ENCODE peak calls at places on chromosomes 6 and 20, in eight cellular contexts. One of them, this sample, is unnamed.

GRCh38 chr20:52083627-52084232 is 107.8 kb downstream of the ZFP64 start:
- DNase-seq in HT1080: peak; percentile 12
- DNase-seq in NCI-H1092: peak; percentile 21
- DNase-seq in anterior cingulate cortex: peak; percentile 5
- DNase-seq in activated T-cell treated with anti-CD3 and anti-CD28 coated beads for 1 hour: no peak
- DNase-seq in NCI-H1105: peak; percentile 19
- DNase-seq in activated naive CD4-positive, alpha-beta T cell: no peak
- DNase-seq in ELF-1: peak; percentile 33
- DNase-seq in this sample: peak; percentile 31

GRCh38 chr20:56445130-56445529 is 23.3 kb upstream of the RTF2 start:
- DNase-seq in HT1080: no peak
- DNase-seq in NCI-H1092: no peak
- DNase-seq in anterior cingulate cortex: no peak
- DNase-seq in activated T-cell treated with anti-CD3 and anti-CD28 coated beads for 1 hour: no peak
- DNase-seq in NCI-H1105: no peak
- DNase-seq in activated naive CD4-positive, alpha-beta T cell: no peak
- DNase-seq in ELF-1: no peak
- DNase-seq in this sample: no peak

GRCh38 chr6:3610896-3611295 is 140.6 kb downstream of the PXDC1 start:
- DNase-seq in HT1080: no peak
- DNase-seq in NCI-H1092: no peak
- DNase-seq in anterior cingulate cortex: no peak
- DNase-seq in activated T-cell treated with anti-CD3 and anti-CD28 coated beads for 1 hour: no peak
- DNase-seq in NCI-H1105: no peak
- DNase-seq in activated naive CD4-positive, alpha-beta T cell: no peak
- DNase-seq in ELF-1: no peak
- DNase-seq in this sample: no peak

GRCh38 chr6:40774932-40775331 is 187.8 kb upstream of the LRFN2 start:
- DNase-seq in HT1080: no peak
- DNase-seq in NCI-H1092: no peak
- DNase-seq in anterior cingulate cortex: no peak
- DNase-seq in activated T-cell treated with anti-CD3 and anti-CD28 coated beads for 1 hour: no peak
- DNase-seq in NCI-H1105: no peak
- DNase-seq in activated naive CD4-positive, alpha-beta T cell: no peak
- DNase-seq in ELF-1: no peak
- DNase-seq in this sample: no peak

GRCh38 chr6:6639572-6639971 is 51.1 kb downstream of the LY86 start:
- DNase-seq in HT1080: no peak
- DNase-seq in NCI-H1092: no peak
- DNase-seq in anterior cingulate cortex: no peak
- DNase-seq in activated T-cell treated with anti-CD3 and anti-CD28 coated beads for 1 hour: no peak
- DNase-seq in NCI-H1105: no peak
- DNase-seq in activated naive CD4-positive, alpha-beta T cell: no peak
- DNase-seq in ELF-1: no peak
- DNase-seq in this sample: no peak

GRCh38 chr6:134029495-134030455 is 22.6 kb downstream of the SLC2A12 start:
- DNase-seq in HT1080: peak; percentile 32
- DNase-seq in NCI-H1092: no peak
- DNase-seq in anterior cingulate cortex: no peak
- DNase-seq in activated T-cell treated with anti-CD3 and anti-CD28 coated beads for 1 hour: no peak
- DNase-seq in NCI-H1105: no peak
- DNase-seq in activated naive CD4-positive, alpha-beta T cell: no peak
- DNase-seq in ELF-1: no peak
- DNase-seq in this sample: no peak

GRCh38 chr6:23980965-23981364 is 145.1 kb upstream of the NRSN1 start:
- DNase-seq in HT1080: peak; percentile 22
- DNase-seq in NCI-H1092: no peak
- DNase-seq in anterior cingulate cortex: no peak
- DNase-seq in activated T-cell treated with anti-CD3 and anti-CD28 coated beads for 1 hour: no peak
- DNase-seq in NCI-H1105: no peak
- DNase-seq in activated naive CD4-positive, alpha-beta T cell: no peak
- DNase-seq in ELF-1: no peak
- DNase-seq in this sample: no peak

GRCh38 chr6:77466055-77467028 is 3.1 kb upstream of the HTR1B start:
- DNase-seq in HT1080: peak; percentile 54
- DNase-seq in NCI-H1092: no peak
- DNase-seq in anterior cingulate cortex: no peak
- DNase-seq in activated T-cell treated with anti-CD3 and anti-CD28 coated beads for 1 hour: no peak
- DNase-seq in NCI-H1105: no peak
- DNase-seq in activated naive CD4-positive, alpha-beta T cell: no peak
- DNase-seq in ELF-1: peak; percentile 73
- DNase-seq in this sample: no peak

GRCh38 chr6:101296184-101296583 is 97.3 kb upstream of the GRIK2 start:
- DNase-seq in HT1080: no peak
- DNase-seq in NCI-H1092: peak; percentile 45
- DNase-seq in anterior cingulate cortex: no peak
- DNase-seq in activated T-cell treated with anti-CD3 and anti-CD28 coated beads for 1 hour: no peak
- DNase-seq in NCI-H1105: no peak
- DNase-seq in activated naive CD4-positive, alpha-beta T cell: no peak
- DNase-seq in ELF-1: no peak
- DNase-seq in this sample: no peak

GRCh38 chr6:26273673-26274595 is 91.1 kb upstream of the BTN3A2 start:
- DNase-seq in HT1080: no peak
- DNase-seq in NCI-H1092: no peak
- DNase-seq in anterior cingulate cortex: no peak
- DNase-seq in activated T-cell treated with anti-CD3 and anti-CD28 coated beads for 1 hour: no peak
- DNase-seq in NCI-H1105: no peak
- DNase-seq in activated naive CD4-positive, alpha-beta T cell: no peak
- DNase-seq in ELF-1: no peak
- DNase-seq in this sample: no peak

GRCh38 chr6:88869263-88870023 is 94.0 kb downstream of the RNGTT start:
- DNase-seq in HT1080: peak; percentile 31
- DNase-seq in NCI-H1092: no peak
- DNase-seq in anterior cingulate cortex: no peak
- DNase-seq in activated T-cell treated with anti-CD3 and anti-CD28 coated beads for 1 hour: no peak
- DNase-seq in NCI-H1105: no peak
- DNase-seq in activated naive CD4-positive, alpha-beta T cell: no peak
- DNase-seq in ELF-1: no peak
- DNase-seq in this sample: no peak

GRCh38 chr20:33167859-33168258 is at the start of gene BPIFA2:
- DNase-seq in HT1080: no peak
- DNase-seq in NCI-H1092: no peak
- DNase-seq in anterior cingulate cortex: no peak
- DNase-seq in activated T-cell treated with anti-CD3 and anti-CD28 coated beads for 1 hour: no peak
- DNase-seq in NCI-H1105: no peak
- DNase-seq in activated naive CD4-positive, alpha-beta T cell: no peak
- DNase-seq in ELF-1: no peak
- DNase-seq in this sample: no peak

GRCh38 chr6:128358111-128358780 is 162.2 kb downstream of the PTPRK start:
- DNase-seq in HT1080: no peak
- DNase-seq in NCI-H1092: no peak
- DNase-seq in anterior cingulate cortex: no peak
- DNase-seq in activated T-cell treated with anti-CD3 and anti-CD28 coated beads for 1 hour: no peak
- DNase-seq in NCI-H1105: no peak
- DNase-seq in activated naive CD4-positive, alpha-beta T cell: no peak
- DNase-seq in ELF-1: no peak
- DNase-seq in this sample: no peak

GRCh38 chr6:44057238-44057930 is 69.9 kb downstream of the MRPL14 start:
- DNase-seq in HT1080: no peak
- DNase-seq in NCI-H1092: no peak
- DNase-seq in anterior cingulate cortex: no peak
- DNase-seq in activated T-cell treated with anti-CD3 and anti-CD28 coated beads for 1 hour: no peak
- DNase-seq in NCI-H1105: no peak
- DNase-seq in activated naive CD4-positive, alpha-beta T cell: no peak
- DNase-seq in ELF-1: no peak
- DNase-seq in this sample: no peak

GRCh38 chr6:30135147-30135546 is 793 bp upstream of the TRIM40 start:
- DNase-seq in HT1080: no peak
- DNase-seq in NCI-H1092: no peak
- DNase-seq in anterior cingulate cortex: no peak
- DNase-seq in activated T-cell treated with anti-CD3 and anti-CD28 coated beads for 1 hour: no peak
- DNase-seq in NCI-H1105: no peak
- DNase-seq in activated naive CD4-positive, alpha-beta T cell: no peak
- DNase-seq in ELF-1: no peak
- DNase-seq in this sample: no peak

GRCh38 chr20:25055711-25056492 is 2.0 kb downstream of the ACSS1 start:
- DNase-seq in HT1080: no peak
- DNase-seq in NCI-H1092: no peak
- DNase-seq in anterior cingulate cortex: no peak
- DNase-seq in activated T-cell treated with anti-CD3 and anti-CD28 coated beads for 1 hour: no peak
- DNase-seq in NCI-H1105: no peak
- DNase-seq in activated naive CD4-positive, alpha-beta T cell: no peak
- DNase-seq in ELF-1: no peak
- DNase-seq in this sample: no peak

GRCh38 chr20:21026951-21027350 is 79.2 kb downstream of the LINC00237 start:
- DNase-seq in HT1080: no peak
- DNase-seq in NCI-H1092: no peak
- DNase-seq in anterior cingulate cortex: no peak
- DNase-seq in activated T-cell treated with anti-CD3 and anti-CD28 coated beads for 1 hour: no peak
- DNase-seq in NCI-H1105: no peak
- DNase-seq in activated naive CD4-positive, alpha-beta T cell: no peak
- DNase-seq in ELF-1: no peak
- DNase-seq in this sample: no peak

GRCh38 chr6:46053034-46053933 is 37.6 kb upstream of the CLIC5 start:
- DNase-seq in HT1080: no peak
- DNase-seq in NCI-H1092: no peak
- DNase-seq in anterior cingulate cortex: no peak
- DNase-seq in activated T-cell treated with anti-CD3 and anti-CD28 coated beads for 1 hour: no peak
- DNase-seq in NCI-H1105: no peak
- DNase-seq in activated naive CD4-positive, alpha-beta T cell: no peak
- DNase-seq in ELF-1: no peak
- DNase-seq in this sample: no peak

GRCh38 chr20:57167971-57168693 is 98.3 kb downstream of the BMP7 start:
- DNase-seq in HT1080: no peak
- DNase-seq in NCI-H1092: no peak
- DNase-seq in anterior cingulate cortex: no peak
- DNase-seq in activated T-cell treated with anti-CD3 and anti-CD28 coated beads for 1 hour: no peak
- DNase-seq in NCI-H1105: no peak
- DNase-seq in activated naive CD4-positive, alpha-beta T cell: no peak
- DNase-seq in ELF-1: peak; percentile 92
- DNase-seq in this sample: no peak

GRCh38 chr6:37100740-37101139 is 69.2 kb upstream of the PIM1 start:
- DNase-seq in HT1080: no peak
- DNase-seq in NCI-H1092: no peak
- DNase-seq in anterior cingulate cortex: no peak
- DNase-seq in activated T-cell treated with anti-CD3 and anti-CD28 coated beads for 1 hour: no peak
- DNase-seq in NCI-H1105: no peak
- DNase-seq in activated naive CD4-positive, alpha-beta T cell: no peak
- DNase-seq in ELF-1: no peak
- DNase-seq in this sample: no peak

GRCh38 chr6:16396497-16397319 is 158.3 kb downstream of the GMPR start:
- DNase-seq in HT1080: no peak
- DNase-seq in NCI-H1092: no peak
- DNase-seq in anterior cingulate cortex: no peak
- DNase-seq in activated T-cell treated with anti-CD3 and anti-CD28 coated beads for 1 hour: no peak
- DNase-seq in NCI-H1105: no peak
- DNase-seq in activated naive CD4-positive, alpha-beta T cell: no peak
- DNase-seq in ELF-1: no peak
- DNase-seq in this sample: no peak

GRCh38 chr20:37357481-37358365 is 11.8 kb downstream of the SRC start:
- DNase-seq in HT1080: no peak
- DNase-seq in NCI-H1092: no peak
- DNase-seq in anterior cingulate cortex: no peak
- DNase-seq in activated T-cell treated with anti-CD3 and anti-CD28 coated beads for 1 hour: no peak
- DNase-seq in NCI-H1105: no peak
- DNase-seq in activated naive CD4-positive, alpha-beta T cell: no peak
- DNase-seq in ELF-1: no peak
- DNase-seq in this sample: no peak

GRCh38 chr6:91590191-91590590 is 1003.3 kb upstream of the MAP3K7 start:
- DNase-seq in HT1080: no peak
- DNase-seq in NCI-H1092: no peak
- DNase-seq in anterior cingulate cortex: no peak
- DNase-seq in activated T-cell treated with anti-CD3 and anti-CD28 coated beads for 1 hour: no peak
- DNase-seq in NCI-H1105: no peak
- DNase-seq in activated naive CD4-positive, alpha-beta T cell: no peak
- DNase-seq in ELF-1: peak; percentile 13
- DNase-seq in this sample: no peak

GRCh38 chr6:28357036-28357435 is 7.3 kb downstream of the ZKSCAN3 start:
- DNase-seq in HT1080: no peak
- DNase-seq in NCI-H1092: no peak
- DNase-seq in anterior cingulate cortex: no peak
- DNase-seq in activated T-cell treated with anti-CD3 and anti-CD28 coated beads for 1 hour: no peak
- DNase-seq in NCI-H1105: no peak
- DNase-seq in activated naive CD4-positive, alpha-beta T cell: no peak
- DNase-seq in ELF-1: no peak
- DNase-seq in this sample: no peak

GRCh38 chr20:31363295-31363694 is 5.1 kb upstream of the DEFB118 start:
- DNase-seq in HT1080: no peak
- DNase-seq in NCI-H1092: no peak
- DNase-seq in anterior cingulate cortex: no peak
- DNase-seq in activated T-cell treated with anti-CD3 and anti-CD28 coated beads for 1 hour: no peak
- DNase-seq in NCI-H1105: no peak
- DNase-seq in activated naive CD4-positive, alpha-beta T cell: no peak
- DNase-seq in ELF-1: no peak
- DNase-seq in this sample: no peak

GRCh38 chr20:10646006-10646405 is 27.8 kb downstream of the JAG1 start:
- DNase-seq in HT1080: no peak
- DNase-seq in NCI-H1092: no peak
- DNase-seq in anterior cingulate cortex: no peak
- DNase-seq in activated T-cell treated with anti-CD3 and anti-CD28 coated beads for 1 hour: no peak
- DNase-seq in NCI-H1105: no peak
- DNase-seq in activated naive CD4-positive, alpha-beta T cell: no peak
- DNase-seq in ELF-1: no peak
- DNase-seq in this sample: no peak

GRCh38 chr6:131756039-131756438 is 45.2 kb upstream of the CTAGE9 start:
- DNase-seq in HT1080: no peak
- DNase-seq in NCI-H1092: no peak
- DNase-seq in anterior cingulate cortex: no peak
- DNase-seq in activated T-cell treated with anti-CD3 and anti-CD28 coated beads for 1 hour: no peak
- DNase-seq in NCI-H1105: no peak
- DNase-seq in activated naive CD4-positive, alpha-beta T cell: no peak
- DNase-seq in ELF-1: no peak
- DNase-seq in this sample: no peak

This sample was measured in hippocampal formation.